ENCODE peak calls at places on chromosomes 11 and 22, in nine cellular contexts. S, G, C, L, R, A, N, F and X are unnamed samples.

GRCh38 chr11:126601136-126601535 is 245.7 kb downstream of the ST3GAL4 start:
- DNase-seq in S (no peak), G (no peak), C (no peak), L (no peak), R (no peak), A (no peak), N (no peak), F (no peak), X (no peak)

GRCh38 chr11:91174734-91175133 is 951.9 kb upstream of the CHORDC1 start:
- DNase-seq in S (no peak), G (no peak), C (no peak), L (no peak), R (no peak), A (no peak), N (no peak), F (no peak), X (no peak)

GRCh38 chr11:116412118-116412889 is 360.5 kb downstream of the BUD13 start:
- DNase-seq in S (no peak), G (no peak), C (no peak), L (no peak), R (no peak), A (no peak), N (no peak), F (no peak), X (no peak)

GRCh38 chr22:26502688-26503561 is 9.3 kb downstream of the TFIP11 start:
- DNase-seq in S (peak), G (no peak), C (peak), L (no peak), R (peak), A (peak), N (peak), F (peak), X (no peak)

GRCh38 chr11:83736689-83737088 is 450.5 kb upstream of the CCDC90B start:
- DNase-seq in S (no peak), G (no peak), C (no peak), L (no peak), R (no peak), A (no peak), N (no peak), F (no peak), X (no peak)

GRCh38 chr22:46011627-46012181 is 34.7 kb upstream of the WNT7B start:
- DNase-seq in S (no peak), G (no peak), C (no peak), L (no peak), R (no peak), A (no peak), N (peak), F (no peak), X (no peak)

GRCh38 chr11:26557666-26558065 is 14.4 kb downstream of the MUC15 start:
- DNase-seq in S (no peak), G (no peak), C (no peak), L (no peak), R (no peak), A (no peak), N (no peak), F (no peak), X (no peak)

GRCh38 chr11:45333506-45333971 is 47.4 kb upstream of the SYT13 start:
- DNase-seq in S (peak), G (peak), C (peak), L (no peak), R (no peak), A (no peak), N (no peak), F (no peak), X (peak)

GRCh38 chr11:10432493-10432892 is 22.6 kb upstream of the AMPD3 start:
- DNase-seq in S (no peak), G (no peak), C (no peak), L (no peak), R (no peak), A (no peak), N (no peak), F (no peak), X (no peak)

GRCh38 chr22:19469421-19469820 is 9.6 kb downstream of the UFD1 start:
- DNase-seq in S (no peak), G (no peak), C (no peak), L (no peak), R (no peak), A (no peak), N (no peak), F (no peak), X (no peak)

GRCh38 chr11:71103266-71103665 is 149.1 kb downstream of the SHANK2 start:
- DNase-seq in S (no peak), G (peak), C (no peak), L (no peak), R (no peak), A (no peak), N (no peak), F (no peak), X (no peak)

GRCh38 chr11:88555829-88556202 is 218.3 kb upstream of the CTSC start:
- DNase-seq in S (peak), G (no peak), C (no peak), L (no peak), R (no peak), A (no peak), N (no peak), F (no peak), X (no peak)

GRCh38 chr11:62712413-62712812 is 4.9 kb downstream of the GNG3 start:
- DNase-seq in S (no peak), G (no peak), C (no peak), L (no peak), R (no peak), A (no peak), N (no peak), F (no peak), X (no peak)

GRCh38 chr11:63915961-63916836 is 765 bp downstream of the RCOR2 start:
- DNase-seq in S (peak), G (no peak), C (no peak), L (no peak), R (peak), A (peak), N (no peak), F (peak), X (no peak)

GRCh38 chr11:14132312-14132711 is 169.8 kb downstream of the SPON1 start:
- DNase-seq in S (peak), G (no peak), C (no peak), L (no peak), R (no peak), A (no peak), N (no peak), F (no peak), X (no peak)

GRCh38 chr22:38110008-38110862 is at the start of gene BAIAP2L2:
- DNase-seq in S (no peak), G (peak), C (no peak), L (no peak), R (no peak), A (no peak), N (no peak), F (no peak), X (no peak)

GRCh38 chr11:72222106-72222891 is 2.3 kb upstream of the INPPL1 start:
- DNase-seq in S (no peak), G (no peak), C (no peak), L (no peak), R (no peak), A (no peak), N (no peak), F (no peak), X (no peak)

GRCh38 chr11:65119670-65119995 is 2.1 kb upstream of the ZNHIT2 start:
- DNase-seq in S (no peak), G (no peak), C (no peak), L (no peak), R (no peak), A (no peak), N (no peak), F (no peak), X (no peak)

GRCh38 chr22:25024895-25025294 is 72.4 kb downstream of the KIAA1671 start:
- DNase-seq in S (no peak), G (no peak), C (no peak), L (no peak), R (no peak), A (no peak), N (no peak), F (no peak), X (no peak)

GRCh38 chr11:116073854-116074837 is 569.9 kb upstream of the CADM1 start:
- DNase-seq in S (no peak), G (no peak), C (peak), L (no peak), R (no peak), A (no peak), N (no peak), F (no peak), X (no peak)